ENCODE peak calls at places on chromosomes 11 and 22, in six cellular contexts. X, T, C, B, O and J are unnamed samples.

GRCh38 chr22:44916281-44917231 is 93.2 kb downstream of the PHF21B start:
- DNase-seq in C (no peak), X (peak), O (no peak), B (no peak), T (no peak), J (no peak)

GRCh38 chr11:72772059-72772458 is 19.9 kb upstream of the ARAP1 start:
- DNase-seq in B (no peak), T (no peak), O (no peak), C (no peak), X (no peak), J (no peak)

GRCh38 chr11:20668844-20669832 is at the start of gene NELL1:
- DNase-seq in O (no peak), C (no peak), T (no peak), X (no peak), B (no peak), J (no peak)

GRCh38 chr22:37007666-37008065 is 11.6 kb downstream of the TST start:
- DNase-seq in X (no peak), O (no peak), B (no peak), C (no peak), T (no peak), J (no peak)

GRCh38 chr11:120929664-120930154 is 94.2 kb upstream of the TBCEL start:
- DNase-seq in C (no peak), X (peak), O (peak), T (peak), B (peak), J (no peak)

GRCh38 chr11:4181780-4182721 is 87.5 kb downstream of the RRM1 start:
- DNase-seq in O (peak), T (peak), B (peak), C (peak), X (peak), J (no peak)

GRCh38 chr22:41596776-41597634 is 7.4 kb upstream of the PMM1 start:
- DNase-seq in T (peak), O (peak), B (peak), C (peak), X (peak), J (peak)

GRCh38 chr11:10302744-10303557 is 1.9 kb upstream of the ADM start:
- DNase-seq in C (peak), B (peak), O (no peak), T (peak), X (peak), J (peak)

GRCh38 chr11:20125927-20126326 is 34.3 kb downstream of the DBX1 start:
- DNase-seq in O (no peak), T (no peak), B (peak), X (no peak), C (no peak), J (no peak)

GRCh38 chr22:39514373-39514973 is 5.9 kb upstream of the ATF4 start:
- DNase-seq in T (peak), O (no peak), B (no peak), C (no peak), X (no peak), J (no peak)

GRCh38 chr22:46367707-46368191 is 32.2 kb downstream of the TRMU start:
- DNase-seq in T (peak), B (peak), X (peak), O (peak), C (peak), J (no peak)

GRCh38 chr11:116557261-116557660 is 215.5 kb downstream of the BUD13 start:
- DNase-seq in O (no peak), T (no peak), X (no peak), B (no peak), C (no peak), J (no peak)

GRCh38 chr11:77259681-77260080 is 41.8 kb downstream of the GDPD4 start:
- DNase-seq in X (no peak), B (no peak), C (no peak), O (no peak), T (no peak), J (no peak)

GRCh38 chr11:20156876-20157613 is 3.2 kb downstream of the DBX1 start:
- DNase-seq in T (no peak), C (no peak), O (no peak), X (no peak), B (no peak), J (no peak)

GRCh38 chr11:122204206-122204605 is 88.2 kb upstream of the BLID start:
- DNase-seq in X (no peak), O (no peak), B (no peak), C (no peak), T (no peak), J (no peak)

GRCh38 chr22:17119481-17120202 is 1.5 kb downstream of the TMEM121B start:
- DNase-seq in C (no peak), O (peak), X (peak), T (peak), B (peak), J (no peak)

GRCh38 chr11:94768602-94769511 is 701 bp downstream of the AMOTL1 start:
- DNase-seq in X (peak), O (no peak), B (no peak), T (peak), C (peak), J (no peak)

GRCh38 chr11:106624377-106624776 is 393.9 kb downstream of the GUCY1A2 start:
- DNase-seq in T (no peak), B (no peak), O (no peak), X (no peak), C (no peak), J (no peak)

GRCh38 chr11:122258446-122258994 is 142.5 kb upstream of the BLID start:
- DNase-seq in T (peak), C (no peak), B (no peak), O (no peak), X (no peak), J (no peak)

GRCh38 chr22:29780220-29780619 is 13.1 kb downstream of the UQCR10 start:
- DNase-seq in B (no peak), T (no peak), O (no peak), X (no peak), C (no peak), J (no peak)

GRCh38 chr11:130858215-130858614 is 58.1 kb downstream of the SNX19 start:
- DNase-seq in C (no peak), T (peak), X (no peak), O (no peak), B (peak), J (no peak)

GRCh38 chr22:21736948-21737347 is 1.4 kb upstream of the YPEL1 start:
- DNase-seq in X (no peak), B (no peak), T (no peak), O (no peak), C (no peak), J (no peak)

GRCh38 chr22:37561209-37562048 is 1.1 kb downstream of the CDC42EP1 start:
- DNase-seq in B (peak), O (peak), C (peak), T (peak), X (peak), J (peak)

GRCh38 chr22:39300198-39300830 is 19.1 kb downstream of the RPL3 start:
- DNase-seq in B (no peak), T (peak), O (no peak), X (peak), C (peak), J (no peak)

GRCh38 chr22:17369553-17370035 is 334 bp downstream of the CECR2 start:
- DNase-seq in B (no peak), C (peak), X (no peak), O (no peak), T (peak), J (no peak)

GRCh38 chr22:36329217-36330078 is 58.3 kb downstream of the MYH9 start:
- DNase-seq in T (peak), B (peak), O (peak), C (peak), X (peak), J (peak)

GRCh38 chr11:129749141-129749540 is 66.5 kb upstream of the TMEM45B start:
- DNase-seq in O (no peak), X (no peak), B (no peak), T (no peak), C (no peak), J (no peak)

GRCh38 chr11:118609380-118610219 is 2.2 kb downstream of the PHLDB1 start:
- DNase-seq in C (no peak), T (peak), B (no peak), O (no peak), X (peak), J (peak)

GRCh38 chr11:3193373-3194015 is 25.1 kb downstream of the MRGPRG start:
- DNase-seq in C (no peak), T (no peak), B (no peak), X (peak), O (no peak), J (no peak)

GRCh38 chr11:3138178-3139085 is 26.7 kb downstream of the OSBPL5 start:
- DNase-seq in O (no peak), T (peak), B (no peak), X (no peak), C (no peak), J (no peak)

GRCh38 chr11:120750647-120751419 is 239.3 kb downstream of the GRIK4 start:
- DNase-seq in T (peak), B (no peak), X (no peak), C (no peak), O (no peak), J (no peak)

GRCh38 chr11:17391493-17392355 is 3.3 kb upstream of the KCNJ11 start:
- DNase-seq in B (no peak), C (no peak), T (no peak), O (no peak), X (no peak), J (no peak)

GRCh38 chr11:125750629-125751028 is 4.5 kb downstream of the PATE1 start:
- DNase-seq in T (no peak), C (no peak), B (no peak), O (no peak), X (no peak), J (no peak)
- TF ChIP-seq CTCF in T (no peak), C (no peak), B (no peak), O (peak), X (no peak), J (no peak)

DNA sequence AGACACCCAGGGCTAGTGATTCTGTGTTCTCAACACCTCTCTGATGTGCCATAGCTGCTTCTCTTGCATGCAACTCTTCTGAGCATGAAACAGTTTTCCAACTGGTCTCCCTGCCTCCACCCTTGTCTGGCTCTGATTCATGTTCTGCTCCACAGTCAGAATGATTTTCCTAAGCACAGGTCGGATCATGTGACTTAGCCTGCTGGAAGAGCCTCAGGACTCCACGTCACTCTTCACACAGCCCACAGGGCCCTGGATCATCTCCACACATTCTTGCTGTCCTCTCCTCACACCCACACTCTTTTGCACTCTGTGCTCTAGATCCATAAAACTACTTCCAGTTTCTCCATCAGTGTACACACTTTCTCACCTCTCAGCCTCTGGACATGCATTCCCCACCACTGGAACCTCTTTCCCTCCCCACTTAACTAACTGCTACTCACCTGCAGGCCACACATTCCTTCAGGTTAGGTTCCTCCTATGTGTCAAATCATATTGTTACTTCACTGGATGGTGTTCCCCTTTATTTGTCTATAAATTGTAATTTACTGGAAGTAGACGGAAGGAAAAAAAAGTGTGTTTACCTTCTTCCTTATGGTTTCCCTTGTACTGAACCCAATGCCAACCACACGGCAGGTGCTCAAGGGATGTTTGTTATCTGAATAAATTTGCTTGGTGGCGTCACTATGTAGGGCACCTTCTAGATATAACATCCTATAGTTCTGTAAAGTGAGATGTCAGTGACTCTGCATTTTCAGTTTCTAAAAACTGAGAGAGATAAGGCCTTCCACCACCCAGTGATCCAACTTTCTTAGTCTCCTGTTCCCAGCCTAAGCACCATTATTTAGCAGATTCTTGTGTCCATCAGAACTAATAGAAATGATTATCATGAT is 133.7 kb downstream of the ETS1 start:
- DNase-seq in X (peak), C (peak), B (no peak), O (no peak), T (no peak), J (peak)
- TF ChIP-seq POLR2A in X (peak), C (no peak), B (no peak), O (no peak), T (no peak), J (no peak)

GRCh38 chr11:70790671-70791300 is 392.5 kb downstream of the CTTN start:
- DNase-seq in B (no peak), X (no peak), T (no peak), C (no peak), O (peak), J (no peak)

GRCh38 chr11:70802185-70802584 is 403.9 kb downstream of the CTTN start:
- DNase-seq in C (no peak), T (no peak), B (no peak), O (no peak), X (no peak), J (no peak)

GRCh38 chr11:70798296-70798695 is 400.0 kb downstream of the CTTN start:
- DNase-seq in T (no peak), B (no peak), X (no peak), C (no peak), O (no peak), J (no peak)

GRCh38 chr11:70799386-70799785 is 401.1 kb downstream of the CTTN start:
- DNase-seq in X (no peak), C (no peak), T (no peak), O (no peak), B (no peak), J (no peak)

GRCh38 chr11:70796601-70797000 is 398.3 kb downstream of the CTTN start:
- DNase-seq in X (no peak), B (peak), O (no peak), C (no peak), T (peak), J (no peak)
- TF ChIP-seq CTCF in X (no peak), B (no peak), O (peak), C (no peak), T (peak), J (no peak)

DNA sequence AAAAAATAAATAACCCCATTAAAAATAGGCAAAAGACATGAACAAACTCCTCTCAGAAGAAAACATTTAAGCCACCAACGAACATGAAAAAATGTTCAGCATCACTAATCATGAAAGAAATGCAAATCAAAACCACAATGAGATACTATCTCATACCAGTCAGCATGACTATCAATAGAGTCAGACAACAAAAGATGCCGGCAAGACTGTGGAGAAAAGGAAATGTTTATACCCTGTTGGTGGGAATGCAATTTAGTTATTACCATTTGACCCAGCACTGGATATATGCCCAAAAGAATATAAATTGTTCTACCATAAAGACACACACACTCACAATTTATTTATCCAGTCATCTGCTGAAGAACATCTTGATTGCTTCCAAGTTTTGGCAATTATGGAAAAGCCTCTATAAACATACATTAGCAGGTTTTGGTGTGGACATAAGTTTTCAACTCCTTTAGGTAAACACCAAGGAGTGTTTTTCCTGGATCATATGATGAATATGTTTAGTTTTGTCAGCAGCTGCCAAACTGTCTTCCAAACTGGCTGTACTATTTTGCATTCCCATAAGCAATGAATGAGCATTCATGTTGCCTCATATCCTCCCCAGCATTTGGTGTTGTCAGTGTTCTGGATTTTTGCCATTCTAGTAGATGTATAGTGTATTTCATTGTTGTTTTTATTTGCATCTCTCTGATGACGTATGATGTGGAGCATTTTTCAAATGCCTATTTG is 28.0 kb downstream of the OR8D1 start:
- DNase-seq in O (no peak), B (no peak), T (no peak), C (no peak), X (no peak), J (no peak)
- TF ChIP-seq POLR2A in O (no peak), B (no peak), T (no peak), C (no peak), X (no peak), J (no peak)

DNA sequence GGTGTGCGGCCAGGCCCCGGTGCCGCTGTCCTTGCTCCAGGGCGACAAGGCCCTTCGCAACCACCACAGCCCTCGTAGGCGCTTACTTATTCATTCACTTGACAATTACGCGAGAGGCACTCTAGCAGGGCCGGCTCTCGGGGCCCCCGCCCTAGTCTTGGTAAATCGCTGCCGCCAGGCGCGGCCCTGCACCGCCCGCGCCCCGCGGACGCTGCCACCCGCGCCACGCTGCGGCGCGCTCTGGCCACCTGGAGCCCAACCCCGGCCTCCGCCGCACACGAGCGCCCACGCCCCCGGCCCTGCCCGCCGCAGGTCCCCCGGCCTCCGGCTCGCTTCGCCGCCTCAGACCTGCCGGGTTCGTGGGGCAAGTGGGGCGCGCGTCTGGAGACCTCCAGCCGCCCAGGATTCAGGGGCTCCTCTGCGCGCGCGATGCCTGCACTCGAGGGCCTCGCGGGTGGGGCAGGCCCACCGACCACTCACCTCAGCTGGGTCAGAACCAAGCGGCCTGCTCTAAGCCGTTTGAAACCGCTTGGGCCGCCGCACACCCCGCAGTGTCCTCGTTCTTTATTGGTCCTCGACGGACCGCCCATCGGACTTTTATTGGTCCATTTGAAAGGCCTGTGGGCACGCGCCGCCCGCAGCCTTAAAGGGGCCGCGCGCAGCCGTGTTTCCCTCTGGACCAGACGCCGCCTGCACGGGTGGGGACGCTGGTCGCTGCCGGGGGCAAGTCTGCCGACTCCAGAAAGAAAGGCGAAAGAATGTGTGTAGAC is at the start of gene CKAP5:
- DNase-seq in C (peak), B (peak), X (peak), O (peak), T (peak), J (peak)
- TF ChIP-seq CTCF in C (no peak), B (no peak), X (no peak), O (no peak), T (no peak), J (no peak)

DNA sequence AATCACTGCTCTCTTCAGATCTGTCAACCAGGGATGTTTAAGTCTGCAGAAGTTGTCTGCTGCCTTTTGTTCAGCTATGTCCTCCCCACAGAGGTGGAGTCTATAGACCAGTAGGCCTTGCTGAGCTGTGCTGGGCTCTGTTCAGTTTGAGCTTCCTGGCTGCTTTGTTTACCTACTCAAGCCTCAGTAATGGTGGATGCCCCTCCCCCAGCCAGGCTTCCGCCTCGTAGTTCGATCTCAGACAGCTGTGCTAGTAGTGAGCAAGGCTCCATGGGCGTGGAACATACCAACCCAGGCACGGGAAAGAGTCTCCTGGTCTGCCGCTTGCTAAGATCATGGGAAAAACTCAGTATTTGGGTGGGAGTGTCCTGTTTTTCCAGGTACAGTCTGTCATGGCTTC is 27.6 kb upstream of the CASP12 start:
- DNase-seq in B (no peak), C (no peak), T (no peak), O (no peak), X (no peak), J (no peak)
- TF ChIP-seq POLR2A in B (no peak), C (no peak), T (no peak), O (no peak), X (no peak), J (no peak)

DNA sequence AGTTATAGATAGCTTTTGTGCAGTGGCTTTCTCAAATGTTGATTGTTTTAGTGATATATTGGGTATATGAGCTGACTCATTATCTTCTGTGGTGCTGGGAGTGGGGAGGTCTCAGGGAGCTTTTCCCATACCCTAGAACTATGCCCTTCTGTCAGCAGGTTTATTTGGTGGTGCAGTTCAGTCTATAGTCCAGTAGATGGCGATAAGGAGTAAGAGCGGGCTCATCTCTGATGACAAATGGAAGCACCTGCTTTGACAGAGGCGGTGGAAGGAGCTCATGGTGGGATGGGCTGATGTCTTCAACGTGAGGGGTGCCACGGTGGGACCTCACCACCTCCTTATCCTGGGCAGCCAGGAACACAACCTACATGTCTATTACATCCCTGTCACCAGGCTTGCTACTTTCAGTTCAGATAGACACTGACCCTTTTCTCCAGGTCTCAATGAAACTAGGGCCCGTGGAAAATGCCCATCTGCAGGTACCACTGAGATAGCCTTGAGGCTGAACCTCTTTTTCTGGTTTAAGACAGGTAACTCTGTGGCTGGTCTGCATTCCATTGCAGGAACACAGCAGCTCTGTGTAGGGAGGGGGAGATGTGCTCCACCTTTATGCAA is 13.0 kb upstream of the OR6A2 start:
- DNase-seq in O (no peak), X (no peak), T (peak), C (no peak), B (peak), J (no peak)
- TF ChIP-seq CTCF in O (peak), X (peak), T (peak), C (peak), B (peak), J (no peak)

GRCh38 chr11:111540114-111540920 is at the start of gene LAYN:
- DNase-seq in X (peak), T (no peak), O (no peak), B (no peak), C (peak), J (peak)
- TF ChIP-seq POLR2A in X (no peak), T (no peak), O (no peak), B (no peak), C (peak), J (no peak)